ENCODE peak calls at places on chromosome 20, in ten cellular contexts. R, A, T, L, Q, C, N, F, Y and E are unnamed samples.

GRCh38 chr20:49787371-49788357 is 25.0 kb upstream of the SLC9A8 start:
- DNase-seq in R (no peak), A (no peak), T (no peak), L (no peak), Q (no peak), C (no peak), N (no peak), F (no peak), Y (no peak), E (no peak)

GRCh38 chr20:36255445-36255844 is 19.2 kb downstream of the AAR2 start:
- DNase-seq in R (no peak), A (no peak), T (no peak), L (no peak), Q (no peak), C (no peak), N (no peak), F (no peak), Y (no peak), E (no peak)

GRCh38 chr20:43909720-43910119 is 4.9 kb upstream of the TOX2 start:
- DNase-seq in R (no peak), A (no peak), T (no peak), L (no peak), Q (no peak), C (no peak), N (no peak), F (no peak), Y (no peak), E (no peak)

GRCh38 chr20:9145142-9145541 is 76.3 kb downstream of the PLCB4 start:
- DNase-seq in R (no peak), A (no peak), T (no peak), L (no peak), Q (no peak), C (no peak), N (no peak), F (no peak), Y (no peak), E (no peak)

GRCh38 chr20:59412896-59413295 is 112.5 kb downstream of the EDN3 start:
- DNase-seq in R (peak; percentile 72), A (no peak), T (peak; percentile 69), L (no peak), Q (no peak), C (no peak), N (no peak), F (no peak), Y (no peak), E (no peak)

GRCh38 chr20:11267762-11268335 is 594.0 kb upstream of the JAG1 start:
- DNase-seq in R (no peak), A (no peak), T (no peak), L (no peak), Q (no peak), C (no peak), N (no peak), F (no peak), Y (no peak), E (no peak)

GRCh38 chr20:3334156-3334943 is 73.1 kb downstream of the DNAAF9 start:
- DNase-seq in R (no peak), A (no peak), T (no peak), L (no peak), Q (no peak), C (no peak), N (no peak), F (no peak), Y (no peak), E (no peak)

GRCh38 chr20:32573167-32573851 is 11.8 kb downstream of the NOL4L start:
- DNase-seq in R (no peak), A (no peak), T (no peak), L (no peak), Q (no peak), C (no peak), N (no peak), F (no peak), Y (no peak), E (no peak)

GRCh38 chr20:58395604-58396003 is 6.6 kb downstream of the VAPB start:
- DNase-seq in R (no peak), A (no peak), T (no peak), L (no peak), Q (no peak), C (no peak), N (no peak), F (no peak), Y (no peak), E (no peak)

GRCh38 chr20:25398363-25399037 is 7.9 kb upstream of the ABHD12 start:
- DNase-seq in R (no peak), A (no peak), T (no peak), L (no peak), Q (no peak), C (no peak), N (no peak), F (no peak), Y (no peak), E (no peak)

GRCh38 chr20:3471397-3472021 is 691 bp downstream of the ATRN start:
- DNase-seq in R (no peak), A (no peak), T (no peak), L (no peak), Q (peak; percentile 1), C (no peak), N (peak; percentile 38), F (no peak), Y (no peak), E (no peak)

GRCh38 chr20:4375881-4376280 is 345.8 kb upstream of the PRND start:
- DNase-seq in R (no peak), A (peak; percentile 42), T (no peak), L (no peak), Q (no peak), C (no peak), N (no peak), F (peak; percentile 30), Y (peak; percentile 27), E (no peak)

GRCh38 chr20:11981366-11981947 is 63.8 kb downstream of the BTBD3 start:
- DNase-seq in R (no peak), A (no peak), T (no peak), L (no peak), Q (no peak), C (no peak), N (no peak), F (no peak), Y (no peak), E (no peak)

GRCh38 chr20:20003088-20003954 is 13.8 kb upstream of the NAA20 start:
- DNase-seq in R (no peak), A (peak; percentile 41), T (no peak), L (no peak), Q (no peak), C (no peak), N (no peak), F (no peak), Y (no peak), E (no peak)

GRCh38 chr20:52852695-52853094 is 119.5 kb upstream of the TSHZ2 start:
- DNase-seq in R (no peak), A (no peak), T (no peak), L (no peak), Q (no peak), C (no peak), N (no peak), F (no peak), Y (no peak), E (no peak)

GRCh38 chr20:58310291-58310782 is 822 bp downstream of the RAB22A start:
- DNase-seq in R (no peak), A (peak; percentile 5), T (no peak), L (no peak), Q (no peak), C (no peak), N (no peak), F (no peak), Y (peak; percentile 28), E (no peak)